ENCODE peak calls at places on chromosome 17, in five cellular contexts. One of them, this sample, is unnamed.

GRCh38 chr17:29048440-29049360 is 5.8 kb downstream of the PIPOX start:
- DNase-seq in CD4-positive, CD25-positive, alpha-beta regulatory T cell: no peak
- DNase-seq in activated naive CD4-positive, alpha-beta T cell treated with anti-CD3 and anti-CD28 coated beads, Interleukin-2, amount 50 U/mL, for 16 hours: no peak
- DNase-seq in stimulated activated CD4-positive, alpha-beta T cell treated with anti-CD3 and anti-CD28 coated beads, Interleukin-15, amount 100 ng/mL, for 1 hour: no peak
- DNase-seq in IMR-90: peak; percentile 32
- DNase-seq in this sample: no peak

GRCh38 chr17:77451271-77451893 is 310.6 kb downstream of the SEC14L1 start:
- DNase-seq in CD4-positive, CD25-positive, alpha-beta regulatory T cell: peak; percentile 81
- DNase-seq in activated naive CD4-positive, alpha-beta T cell treated with anti-CD3 and anti-CD28 coated beads, Interleukin-2, amount 50 U/mL, for 16 hours: peak; percentile 75
- DNase-seq in stimulated activated CD4-positive, alpha-beta T cell treated with anti-CD3 and anti-CD28 coated beads, Interleukin-15, amount 100 ng/mL, for 1 hour: peak; percentile 63
- DNase-seq in IMR-90: peak; percentile 69
- DNase-seq in this sample: peak; percentile 27

GRCh38 chr17:56917559-56918296 is 3.9 kb upstream of the TRIM25 start:
- DNase-seq in CD4-positive, CD25-positive, alpha-beta regulatory T cell: no peak
- DNase-seq in activated naive CD4-positive, alpha-beta T cell treated with anti-CD3 and anti-CD28 coated beads, Interleukin-2, amount 50 U/mL, for 16 hours: no peak
- DNase-seq in stimulated activated CD4-positive, alpha-beta T cell treated with anti-CD3 and anti-CD28 coated beads, Interleukin-15, amount 100 ng/mL, for 1 hour: no peak
- DNase-seq in IMR-90: no peak
- DNase-seq in this sample: no peak

GRCh38 chr17:17837966-17838962 is 1.5 kb upstream of the SREBF1 start:
- DNase-seq in CD4-positive, CD25-positive, alpha-beta regulatory T cell: no peak
- DNase-seq in activated naive CD4-positive, alpha-beta T cell treated with anti-CD3 and anti-CD28 coated beads, Interleukin-2, amount 50 U/mL, for 16 hours: no peak
- DNase-seq in stimulated activated CD4-positive, alpha-beta T cell treated with anti-CD3 and anti-CD28 coated beads, Interleukin-15, amount 100 ng/mL, for 1 hour: no peak
- DNase-seq in IMR-90: peak; percentile 24
- DNase-seq in this sample: no peak

GRCh38 chr17:80286638-80286960 is 25.9 kb downstream of the RNF213 start:
- DNase-seq in CD4-positive, CD25-positive, alpha-beta regulatory T cell: no peak
- DNase-seq in activated naive CD4-positive, alpha-beta T cell treated with anti-CD3 and anti-CD28 coated beads, Interleukin-2, amount 50 U/mL, for 16 hours: no peak
- DNase-seq in stimulated activated CD4-positive, alpha-beta T cell treated with anti-CD3 and anti-CD28 coated beads, Interleukin-15, amount 100 ng/mL, for 1 hour: no peak
- DNase-seq in IMR-90: no peak
- DNase-seq in this sample: no peak

GRCh38 chr17:58997756-58998553 is 108.7 kb downstream of the TRIM37 start:
- DNase-seq in CD4-positive, CD25-positive, alpha-beta regulatory T cell: no peak
- DNase-seq in activated naive CD4-positive, alpha-beta T cell treated with anti-CD3 and anti-CD28 coated beads, Interleukin-2, amount 50 U/mL, for 16 hours: no peak
- DNase-seq in stimulated activated CD4-positive, alpha-beta T cell treated with anti-CD3 and anti-CD28 coated beads, Interleukin-15, amount 100 ng/mL, for 1 hour: no peak
- DNase-seq in IMR-90: peak; percentile 40
- DNase-seq in this sample: no peak

GRCh38 chr17:81537343-81537855 is 9.2 kb downstream of the FSCN2 start:
- DNase-seq in CD4-positive, CD25-positive, alpha-beta regulatory T cell: peak; percentile 40
- DNase-seq in activated naive CD4-positive, alpha-beta T cell treated with anti-CD3 and anti-CD28 coated beads, Interleukin-2, amount 50 U/mL, for 16 hours: peak; percentile 45
- DNase-seq in stimulated activated CD4-positive, alpha-beta T cell treated with anti-CD3 and anti-CD28 coated beads, Interleukin-15, amount 100 ng/mL, for 1 hour: no peak
- DNase-seq in IMR-90: no peak
- DNase-seq in this sample: no peak

GRCh38 chr17:17044846-17045561 is 2.7 kb downstream of the MPRIP start:
- DNase-seq in CD4-positive, CD25-positive, alpha-beta regulatory T cell: peak; percentile 45
- DNase-seq in activated naive CD4-positive, alpha-beta T cell treated with anti-CD3 and anti-CD28 coated beads, Interleukin-2, amount 50 U/mL, for 16 hours: no peak
- DNase-seq in stimulated activated CD4-positive, alpha-beta T cell treated with anti-CD3 and anti-CD28 coated beads, Interleukin-15, amount 100 ng/mL, for 1 hour: no peak
- DNase-seq in IMR-90: peak; percentile 79
- DNase-seq in this sample: peak; percentile 39

This sample was measured in MM.1S.